ENCODE peak calls at places on chromosomes 6 and 20, in ten cellular contexts. A is AG04450, H is prostate gland, X is GM13976, L is transverse colon, V is cardiac muscle cell, N is GM06990, O is BE2C, P is choroid plexus epithelial cell, B is A549. I is an unnamed sample.

GRCh38 chr6:144340541-144341371 is 55.6 kb downstream of the UTRN start:
- DNase-seq in H (no peak), X (no peak), O (no peak), P (peak; percentile 41), A (no peak), V (no peak), L (no peak), N (no peak), B (peak; percentile 37), I (no peak)

GRCh38 chr20:32152421-32153155 is 43.1 kb downstream of the TM9SF4 start:
- DNase-seq in L (peak; percentile 40), V (no peak), P (no peak), X (no peak), H (no peak), B (no peak), N (no peak), A (no peak), O (no peak), I (no peak)

GRCh38 chr6:157779705-157780604 is 43.1 kb upstream of the SNX9 start:
- DNase-seq in N (no peak), H (no peak), A (no peak), X (no peak), L (no peak), P (no peak), O (no peak), B (peak; percentile 21), V (no peak), I (no peak)

GRCh38 chr6:33206864-33207568 is 1.3 kb upstream of the RING1 start:
- DNase-seq in V (no peak), X (no peak), L (no peak), B (no peak), A (no peak), N (no peak), H (no peak), P (no peak), O (no peak), I (no peak)

GRCh38 chr6:169957351-169957963 is 206.0 kb downstream of the ERMARD start:
- DNase-seq in H (no peak), P (no peak), X (no peak), B (no peak), A (no peak), V (no peak), L (peak; percentile 5), N (no peak), O (no peak), I (peak; percentile 23)

GRCh38 chr20:6851136-6851535 is 83.7 kb downstream of the BMP2 start:
- DNase-seq in L (no peak), X (no peak), P (no peak), V (no peak), O (no peak), N (no peak), H (no peak), A (no peak), B (no peak), I (no peak)

GRCh38 chr6:27161946-27162603 is 85.4 kb upstream of the PRSS16 start:
- DNase-seq in X (peak; percentile 36), N (no peak), V (peak; percentile 46), L (no peak), B (peak; percentile 66), O (peak; percentile 68), H (no peak), A (no peak), P (peak; percentile 70), I (no peak)

GRCh38 chr6:56156643-56157042 is 90.7 kb downstream of the COL21A1 start:
- DNase-seq in V (no peak), X (no peak), N (no peak), H (no peak), A (no peak), P (peak; percentile 61), O (no peak), L (no peak), B (peak; percentile 21), I (no peak)

GRCh38 chr6:157110620-157111019 is 212.7 kb downstream of the TMEM242 start:
- DNase-seq in L (no peak), H (no peak), N (no peak), B (peak; percentile 1), X (no peak), O (no peak), P (peak; percentile 85), A (peak; percentile 23), V (no peak), I (no peak)

GRCh38 chr20:61537721-61538480 is 285.8 kb downstream of the CDH4 start:
- DNase-seq in N (no peak), L (no peak), B (no peak), H (no peak), O (no peak), V (no peak), A (no peak), P (no peak), X (no peak), I (no peak)

GRCh38 chr6:156857573-156857972 is 80.4 kb downstream of the ARID1B start:
- DNase-seq in P (peak; percentile 57), V (no peak), X (peak; percentile 38), H (no peak), O (no peak), N (no peak), B (no peak), A (no peak), L (no peak), I (no peak)

GRCh38 chr6:52843600-52843999 is 3.0 kb upstream of the GSTA5 start:
- DNase-seq in A (no peak), L (peak; percentile 18), X (no peak), O (no peak), P (no peak), H (no peak), B (no peak), N (no peak), V (no peak), I (peak; percentile 38)

GRCh38 chr6:170279977-170280688 is 10.7 kb downstream of the DLL1 start:
- DNase-seq in P (peak; percentile 21), A (no peak), B (peak; percentile 67), X (peak; percentile 69), V (peak; percentile 60), L (peak; percentile 82), N (peak; percentile 81), O (peak; percentile 69), H (no peak), I (peak; percentile 75)

GRCh38 chr6:34695729-34696188 is 808 bp downstream of the ILRUN start:
- DNase-seq in V (no peak), H (no peak), B (no peak), O (no peak), L (no peak), N (no peak), P (no peak), X (no peak), A (no peak), I (no peak)

GRCh38 chr6:168700880-168701279 is 259.9 kb downstream of the SMOC2 start:
- DNase-seq in B (no peak), A (no peak), X (no peak), P (no peak), V (no peak), H (no peak), O (no peak), N (no peak), L (peak; percentile 26), I (no peak)

GRCh38 chr6:166418691-166419143 is 36.0 kb upstream of the MPC1 start:
- DNase-seq in O (no peak), X (no peak), N (no peak), A (no peak), V (no peak), H (no peak), L (no peak), P (no peak), B (no peak), I (no peak)

GRCh38 chr20:56625837-56626236 is 3.3 kb upstream of the TFAP2C start:
- DNase-seq in N (no peak), L (no peak), A (no peak), H (no peak), B (no peak), X (no peak), V (no peak), O (no peak), P (no peak), I (no peak)

DNA sequence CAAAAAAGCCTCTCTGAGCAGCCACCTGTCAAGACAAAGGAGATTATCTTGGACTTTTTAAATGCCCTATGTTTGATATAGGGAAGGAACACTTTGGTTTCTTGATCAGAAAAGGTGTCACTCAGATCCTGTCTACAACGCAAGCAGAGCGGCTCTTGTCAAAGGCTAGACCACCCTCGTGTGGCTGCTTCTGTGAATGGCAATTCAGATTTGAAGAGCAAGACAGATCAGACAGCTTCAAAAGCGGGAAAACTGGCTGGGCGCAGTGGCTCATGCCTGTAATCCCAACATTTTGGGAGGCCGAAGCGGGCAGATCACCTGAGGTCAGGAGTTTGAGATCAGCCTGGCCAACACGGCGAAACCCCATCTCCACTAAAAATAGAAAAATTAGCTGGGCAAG is 10.1 kb upstream of the NXT1 start:
- DNase-seq in L (peak; percentile 45), V (peak; percentile 71), O (peak; percentile 60), P (peak; percentile 91), B (peak; percentile 87), A (no peak), X (peak; percentile 68), H (peak; percentile 66), N (no peak), I (peak; percentile 67)
- TF ChIP-seq CTCF in L (peak; percentile 41), V (peak; percentile 54), O (peak; percentile 62), P (peak; percentile 88), B (peak; percentile 90), A (peak; percentile 77), X (peak; percentile 29), H (peak; percentile 24), N (peak; percentile 50), I (peak; percentile 59)

GRCh38 chr6:69973138-69973537 is 106.8 kb downstream of the COL19A1 start:
- DNase-seq in H (no peak), A (no peak), L (no peak), B (no peak), O (no peak), V (no peak), P (peak; percentile 9), N (no peak), X (no peak), I (no peak)
- TF ChIP-seq CTCF in H (no peak), A (no peak), L (no peak), B (no peak), O (no peak), V (no peak), P (no peak), N (no peak), X (no peak), I (no peak)

GRCh38 chr20:33883164-33883563 is 72.0 kb downstream of the CHMP4B start:
- DNase-seq in L (peak; percentile 47), O (no peak), H (no peak), N (peak; percentile 80), B (no peak), V (no peak), A (no peak), P (no peak), X (peak; percentile 75), I (no peak)
- TF ChIP-seq CTCF in L (no peak), O (no peak), H (no peak), N (peak; percentile 45), B (no peak), V (no peak), A (no peak), P (no peak), X (no peak), I (no peak)

DNA sequence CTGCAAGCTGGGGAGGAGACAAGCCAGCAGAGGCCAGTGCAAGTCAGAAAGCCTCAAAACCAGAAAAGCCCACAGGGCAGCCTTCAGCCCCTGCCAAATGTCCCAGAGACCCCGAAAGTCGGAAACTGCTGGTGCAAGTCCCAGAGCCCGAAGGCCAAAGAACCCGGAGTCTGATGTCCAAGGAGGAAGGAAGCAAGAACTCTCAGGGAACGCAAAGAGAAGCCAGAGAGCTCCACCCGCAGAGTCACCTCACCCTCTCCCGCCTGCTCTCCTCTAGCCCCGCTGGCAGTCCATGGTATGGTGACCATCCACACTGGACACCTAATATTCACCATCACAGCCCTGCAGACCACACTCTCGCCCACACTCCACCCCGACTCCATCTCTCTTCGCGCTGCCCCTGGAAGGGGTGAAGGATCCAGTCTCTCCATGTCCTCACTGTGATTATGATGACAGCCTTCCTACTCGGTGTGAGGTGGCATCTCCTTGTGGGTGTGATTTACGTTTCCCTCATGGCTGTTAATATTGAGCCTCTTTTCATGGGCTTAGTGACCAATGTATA is 10.6 kb downstream of the ULBP3 start:
- DNase-seq in X (no peak), P (no peak), O (no peak), H (no peak), L (no peak), B (no peak), V (no peak), A (no peak), N (no peak), I (no peak)
- TF ChIP-seq CTCF in X (no peak), P (no peak), O (no peak), H (no peak), L (no peak), B (no peak), V (no peak), A (no peak), N (no peak), I (no peak)

I was measured in stomach.